ENCODE peak calls at places on chromosomes 6 and 20, in nine cellular contexts. One of them, this sample, is unnamed.

GRCh38 chr6:87945966-87946365 is 101.7 kb upstream of the SPACA1 start:
- DNase-seq in spleen: no peak
- DNase-seq in thyroid gland: no peak
- DNase-seq in GM23248: peak; percentile 56
- DNase-seq in BE2C: no peak
- DNase-seq in GM06990: no peak
- DNase-seq in astrocyte of the spinal cord: no peak
- DNase-seq in brain microvascular endothelial cell: no peak
- DNase-seq in fibroblast of lung: peak; percentile 41
- DNase-seq in this sample: no peak

GRCh38 chr6:150739711-150740349 is 125.7 kb upstream of the MTHFD1L start:
- DNase-seq in spleen: no peak
- DNase-seq in thyroid gland: no peak
- DNase-seq in GM23248: peak; percentile 56
- DNase-seq in BE2C: no peak
- DNase-seq in GM06990: no peak
- DNase-seq in astrocyte of the spinal cord: no peak
- DNase-seq in brain microvascular endothelial cell: no peak
- DNase-seq in fibroblast of lung: no peak
- DNase-seq in this sample: no peak

GRCh38 chr6:12602951-12603710 is 113.4 kb upstream of the PHACTR1 start:
- DNase-seq in spleen: no peak
- DNase-seq in thyroid gland: peak; percentile 9
- DNase-seq in GM23248: peak; percentile 83
- DNase-seq in BE2C: peak; percentile 12
- DNase-seq in GM06990: no peak
- DNase-seq in astrocyte of the spinal cord: peak; percentile 74
- DNase-seq in brain microvascular endothelial cell: peak; percentile 56
- DNase-seq in fibroblast of lung: peak; percentile 62
- DNase-seq in this sample: no peak

GRCh38 chr6:140043357-140043756 is 668.9 kb upstream of the CITED2 start:
- DNase-seq in spleen: no peak
- DNase-seq in thyroid gland: no peak
- DNase-seq in GM23248: peak; percentile 92
- DNase-seq in BE2C: no peak
- DNase-seq in GM06990: no peak
- DNase-seq in astrocyte of the spinal cord: peak; percentile 94
- DNase-seq in brain microvascular endothelial cell: peak; percentile 83
- DNase-seq in fibroblast of lung: peak; percentile 85
- DNase-seq in this sample: no peak

GRCh38 chr20:17674722-17675518 is 7.1 kb downstream of the RRBP1 start:
- DNase-seq in spleen: no peak
- DNase-seq in thyroid gland: peak; percentile 34
- DNase-seq in GM23248: peak; percentile 67
- DNase-seq in BE2C: no peak
- DNase-seq in GM06990: no peak
- DNase-seq in astrocyte of the spinal cord: no peak
- DNase-seq in brain microvascular endothelial cell: no peak
- DNase-seq in fibroblast of lung: peak; percentile 76
- DNase-seq in this sample: no peak

GRCh38 chr6:11271637-11272036 is 39.2 kb upstream of the NEDD9 start:
- DNase-seq in spleen: no peak
- DNase-seq in thyroid gland: no peak
- DNase-seq in GM23248: peak; percentile 31
- DNase-seq in BE2C: no peak
- DNase-seq in GM06990: no peak
- DNase-seq in astrocyte of the spinal cord: no peak
- DNase-seq in brain microvascular endothelial cell: no peak
- DNase-seq in fibroblast of lung: peak; percentile 88
- DNase-seq in this sample: no peak

GRCh38 chr6:95203153-95203754 is 374.1 kb upstream of the MANEA start:
- DNase-seq in spleen: no peak
- DNase-seq in thyroid gland: peak; percentile 6
- DNase-seq in GM23248: peak; percentile 36
- DNase-seq in BE2C: peak; percentile 65
- DNase-seq in GM06990: no peak
- DNase-seq in astrocyte of the spinal cord: peak; percentile 38
- DNase-seq in brain microvascular endothelial cell: peak; percentile 16
- DNase-seq in fibroblast of lung: peak; percentile 65
- DNase-seq in this sample: peak; percentile 66

GRCh38 chr20:62852196-62852595 is 9.4 kb downstream of the TCFL5 start:
- DNase-seq in spleen: no peak
- DNase-seq in thyroid gland: no peak
- DNase-seq in GM23248: no peak
- DNase-seq in BE2C: no peak
- DNase-seq in GM06990: no peak
- DNase-seq in astrocyte of the spinal cord: no peak
- DNase-seq in brain microvascular endothelial cell: no peak
- DNase-seq in fibroblast of lung: no peak
- DNase-seq in this sample: no peak

GRCh38 chr6:36663504-36664446 is 14.7 kb upstream of the CDKN1A start:
- DNase-seq in spleen: no peak
- DNase-seq in thyroid gland: no peak
- DNase-seq in GM23248: no peak
- DNase-seq in BE2C: no peak
- DNase-seq in GM06990: no peak
- DNase-seq in astrocyte of the spinal cord: no peak
- DNase-seq in brain microvascular endothelial cell: no peak
- DNase-seq in fibroblast of lung: no peak
- DNase-seq in this sample: no peak

GRCh38 chr6:10882654-10883053 is 813 bp upstream of the GCM2 start:
- DNase-seq in spleen: no peak
- DNase-seq in thyroid gland: no peak
- DNase-seq in GM23248: no peak
- DNase-seq in BE2C: no peak
- DNase-seq in GM06990: no peak
- DNase-seq in astrocyte of the spinal cord: no peak
- DNase-seq in brain microvascular endothelial cell: no peak
- DNase-seq in fibroblast of lung: no peak
- DNase-seq in this sample: peak; percentile 79

GRCh38 chr6:36032245-36032644 is 4.6 kb downstream of the MAPK14 start:
- DNase-seq in spleen: no peak
- DNase-seq in thyroid gland: no peak
- DNase-seq in GM23248: no peak
- DNase-seq in BE2C: no peak
- DNase-seq in GM06990: no peak
- DNase-seq in astrocyte of the spinal cord: no peak
- DNase-seq in brain microvascular endothelial cell: no peak
- DNase-seq in fibroblast of lung: no peak
- DNase-seq in this sample: no peak

DNA sequence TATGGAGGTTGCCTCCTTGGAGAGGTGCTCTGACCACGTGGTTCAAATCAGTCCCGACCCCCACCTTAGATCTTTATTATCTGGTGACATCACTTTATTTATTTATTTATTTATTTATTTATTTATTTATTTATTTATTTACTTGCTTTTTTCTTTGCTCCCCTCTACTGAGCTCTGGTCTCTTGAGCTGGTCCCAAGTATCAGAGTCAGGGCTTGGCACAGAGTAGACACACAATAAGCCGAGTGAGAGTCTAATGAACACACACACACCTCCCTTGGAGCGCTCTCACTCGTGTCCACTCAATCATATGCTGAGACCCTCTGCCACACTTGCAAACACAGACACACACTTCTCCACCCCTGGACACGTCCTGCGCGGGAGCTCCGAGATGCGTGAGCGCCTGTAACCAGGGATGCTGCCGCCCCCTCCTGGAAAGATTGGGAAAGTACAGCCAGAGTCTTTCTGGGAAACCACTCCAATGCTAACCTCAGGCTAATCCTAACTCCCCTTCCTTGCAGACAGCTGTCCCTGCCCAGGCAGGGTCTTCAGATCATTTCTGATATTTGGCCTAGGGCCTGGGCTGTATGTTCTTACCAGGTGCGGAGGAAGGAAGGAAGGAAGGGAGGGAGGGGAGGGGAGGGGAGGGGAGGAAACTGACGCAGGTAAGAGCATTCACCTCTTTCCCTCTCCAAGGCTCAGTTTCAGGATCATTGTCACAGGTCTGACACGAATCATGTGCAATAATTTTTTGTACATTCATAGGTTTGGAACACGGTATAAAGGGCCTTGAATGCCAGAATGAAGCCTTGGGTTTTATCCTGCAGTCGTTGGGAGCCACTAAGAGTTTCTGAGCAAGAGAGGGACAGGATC is 70.9 kb downstream of the STK35 start:
- DNase-seq in spleen: peak; percentile 91
- DNase-seq in thyroid gland: peak; percentile 71
- DNase-seq in GM23248: peak; percentile 79
- DNase-seq in BE2C: peak; percentile 58
- DNase-seq in GM06990: peak; percentile 16
- DNase-seq in astrocyte of the spinal cord: peak; percentile 48
- DNase-seq in brain microvascular endothelial cell: peak; percentile 38
- DNase-seq in fibroblast of lung: peak; percentile 57
- DNase-seq in this sample: peak; percentile 88
- H3K4me3 ChIP-seq in spleen: no peak overlapping the region
- H3K4me3 ChIP-seq in thyroid gland: no peak overlapping the region
- H3K4me3 ChIP-seq in GM23248: peak overlapping the region; percentile 50
- H3K4me3 ChIP-seq in BE2C: no peak overlapping the region
- H3K4me3 ChIP-seq in GM06990: no peak overlapping the region
- H3K4me3 ChIP-seq in astrocyte of the spinal cord: no peak overlapping the region
- H3K4me3 ChIP-seq in brain microvascular endothelial cell: no peak overlapping the region
- H3K4me3 ChIP-seq in fibroblast of lung: no peak overlapping the region
- H3K4me3 ChIP-seq in this sample: no peak overlapping the region

GRCh38 chr6:27667016-27667415 is 194.1 kb upstream of the ZNF184 start:
- DNase-seq in spleen: no peak
- DNase-seq in thyroid gland: no peak
- DNase-seq in GM23248: no peak
- DNase-seq in BE2C: no peak
- DNase-seq in GM06990: no peak
- DNase-seq in astrocyte of the spinal cord: no peak
- DNase-seq in brain microvascular endothelial cell: no peak
- DNase-seq in fibroblast of lung: no peak
- DNase-seq in this sample: no peak

GRCh38 chr6:27668442-27669275 is 195.8 kb upstream of the ZNF184 start:
- DNase-seq in spleen: no peak
- DNase-seq in thyroid gland: peak; percentile 12
- DNase-seq in GM23248: peak; percentile 74
- DNase-seq in BE2C: peak; percentile 74
- DNase-seq in GM06990: peak; percentile 79
- DNase-seq in astrocyte of the spinal cord: peak; percentile 59
- DNase-seq in brain microvascular endothelial cell: no peak
- DNase-seq in fibroblast of lung: peak; percentile 73
- DNase-seq in this sample: peak; percentile 94

GRCh38 chr6:27669278-27669797 is 196.4 kb upstream of the ZNF184 start:
- DNase-seq in spleen: no peak
- DNase-seq in thyroid gland: no peak
- DNase-seq in GM23248: peak; percentile 53
- DNase-seq in BE2C: no peak
- DNase-seq in GM06990: no peak
- DNase-seq in astrocyte of the spinal cord: peak; percentile 35
- DNase-seq in brain microvascular endothelial cell: no peak
- DNase-seq in fibroblast of lung: no peak
- DNase-seq in this sample: no peak

GRCh38 chr6:27669798-27670301 is 196.9 kb upstream of the ZNF184 start:
- DNase-seq in spleen: no peak
- DNase-seq in thyroid gland: no peak
- DNase-seq in GM23248: no peak
- DNase-seq in BE2C: no peak
- DNase-seq in GM06990: no peak
- DNase-seq in astrocyte of the spinal cord: no peak
- DNase-seq in brain microvascular endothelial cell: no peak
- DNase-seq in fibroblast of lung: no peak
- DNase-seq in this sample: peak; percentile 71

DNA sequence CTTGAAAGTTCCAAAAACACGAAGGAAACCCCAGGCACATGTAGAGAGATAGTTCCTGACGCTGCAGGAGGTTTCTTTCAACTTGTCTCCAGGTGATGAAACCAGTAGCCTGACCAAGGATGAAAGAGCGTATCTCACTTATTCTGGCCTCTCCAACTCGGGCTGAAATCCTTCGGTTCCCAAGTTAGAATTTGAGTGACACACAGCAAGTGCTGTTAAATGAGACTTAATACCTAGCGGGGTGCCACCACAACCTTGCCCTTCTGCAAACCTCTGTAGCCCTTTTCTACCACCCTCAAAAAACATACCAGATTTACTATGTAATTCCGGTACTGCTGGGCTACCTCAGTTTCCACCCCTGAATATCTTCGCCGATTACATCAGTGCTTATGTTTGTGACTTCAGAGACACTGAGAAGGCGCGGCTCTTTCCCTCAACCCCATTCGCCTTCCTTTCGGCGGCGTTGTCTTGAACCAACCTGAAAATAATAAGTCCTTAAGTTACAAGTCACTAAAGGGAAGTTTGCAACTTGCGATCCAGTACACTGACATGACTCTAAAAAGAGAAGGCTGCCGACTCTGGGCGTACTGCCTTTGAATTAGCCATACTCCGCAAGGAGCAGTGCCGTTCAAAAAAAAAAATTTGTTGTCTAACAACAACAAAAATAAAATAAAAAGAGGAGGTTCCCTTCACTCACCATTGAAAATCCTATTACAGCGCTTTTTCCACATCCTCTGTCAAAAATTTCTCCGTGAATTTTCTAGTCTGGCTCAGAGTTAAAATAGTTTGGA is 194.9 kb upstream of the ZNF184 start:
- DNase-seq in spleen: no peak
- DNase-seq in thyroid gland: no peak
- DNase-seq in GM23248: peak; percentile 48
- DNase-seq in BE2C: no peak
- DNase-seq in GM06990: no peak
- DNase-seq in astrocyte of the spinal cord: peak; percentile 27
- DNase-seq in brain microvascular endothelial cell: no peak
- DNase-seq in fibroblast of lung: peak; percentile 33
- DNase-seq in this sample: peak; percentile 67
- H3K4me3 ChIP-seq in spleen: no peak overlapping the region
- H3K4me3 ChIP-seq in thyroid gland: no peak overlapping the region
- H3K4me3 ChIP-seq in GM23248: peak overlapping the region; percentile 68
- H3K4me3 ChIP-seq in BE2C: peak overlapping the region; percentile 57
- H3K4me3 ChIP-seq in GM06990: peak overlapping the region; percentile 43
- H3K4me3 ChIP-seq in astrocyte of the spinal cord: peak overlapping the region; percentile 41
- H3K4me3 ChIP-seq in brain microvascular endothelial cell: peak overlapping the region; percentile 53
- H3K4me3 ChIP-seq in fibroblast of lung: peak overlapping the region; percentile 73
- H3K4me3 ChIP-seq in this sample: peak overlapping the region; percentile 88

GRCh38 chr6:143431226-143431625 is 19.3 kb downstream of the ADAT2 start:
- DNase-seq in spleen: no peak
- DNase-seq in thyroid gland: no peak
- DNase-seq in GM23248: no peak
- DNase-seq in BE2C: no peak
- DNase-seq in GM06990: no peak
- DNase-seq in astrocyte of the spinal cord: no peak
- DNase-seq in brain microvascular endothelial cell: no peak
- DNase-seq in fibroblast of lung: no peak
- DNase-seq in this sample: no peak
- H3K4me3 ChIP-seq in spleen: no peak overlapping the region
- H3K4me3 ChIP-seq in thyroid gland: no peak overlapping the region
- H3K4me3 ChIP-seq in GM23248: no peak overlapping the region
- H3K4me3 ChIP-seq in BE2C: no peak overlapping the region
- H3K4me3 ChIP-seq in GM06990: no peak overlapping the region
- H3K4me3 ChIP-seq in astrocyte of the spinal cord: no peak overlapping the region
- H3K4me3 ChIP-seq in brain microvascular endothelial cell: no peak overlapping the region
- H3K4me3 ChIP-seq in fibroblast of lung: no peak overlapping the region
- H3K4me3 ChIP-seq in this sample: no peak overlapping the region

DNA sequence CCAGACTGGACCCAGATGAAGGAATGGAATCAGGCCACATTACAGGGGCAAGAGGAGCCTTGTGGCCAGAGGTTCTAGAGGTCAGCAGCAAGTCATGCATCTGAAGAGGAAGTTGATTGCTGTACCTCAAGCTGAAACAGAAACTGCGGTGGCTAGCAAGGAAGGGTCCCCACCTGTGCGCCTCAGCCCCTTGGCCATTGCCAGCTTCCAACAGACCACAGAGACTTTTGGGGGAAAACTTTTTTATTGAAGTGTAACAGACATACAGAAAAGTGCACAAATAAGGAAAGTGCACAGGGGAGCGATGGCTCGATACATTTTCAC is 26.8 kb upstream of the SLC9A8 start:
- DNase-seq in spleen: no peak
- DNase-seq in thyroid gland: no peak
- DNase-seq in GM23248: no peak
- DNase-seq in BE2C: no peak
- DNase-seq in GM06990: peak; percentile 73
- DNase-seq in astrocyte of the spinal cord: no peak
- DNase-seq in brain microvascular endothelial cell: no peak
- DNase-seq in fibroblast of lung: no peak
- DNase-seq in this sample: no peak
- H3K4me3 ChIP-seq in spleen: peak overlapping the region; percentile 12
- H3K4me3 ChIP-seq in thyroid gland: no peak overlapping the region
- H3K4me3 ChIP-seq in GM23248: no peak overlapping the region
- H3K4me3 ChIP-seq in BE2C: no peak overlapping the region
- H3K4me3 ChIP-seq in GM06990: peak overlapping the region; percentile 55
- H3K4me3 ChIP-seq in astrocyte of the spinal cord: no peak overlapping the region
- H3K4me3 ChIP-seq in brain microvascular endothelial cell: no peak overlapping the region
- H3K4me3 ChIP-seq in fibroblast of lung: no peak overlapping the region
- H3K4me3 ChIP-seq in this sample: no peak overlapping the region

This sample was measured in endodermal cell.